ENCODE peak calls at places on chromosomes 4 and X, in seven cellular contexts. One of them, this sample, is unnamed.

GRCh38 chr4:69828828-69829227 is 31.1 kb downstream of the SULT1E1 start:
- DNase-seq in cardiac fibroblast: peak
- DNase-seq in CD4-positive, alpha-beta memory T cell: no peak
- DNase-seq in endodermal cell: no peak
- DNase-seq in mesenchymal stem cell: no peak
- DNase-seq in retinal pigment epithelial cell: peak
- DNase-seq in astrocyte of the spinal cord: peak
- DNase-seq in this sample: peak

GRCh38 chrX:55710701-55711100 is 6.8 kb upstream of the RRAGB start:
- DNase-seq in CD4-positive, alpha-beta memory T cell: no peak
- DNase-seq in astrocyte of the spinal cord: peak
- DNase-seq in endodermal cell: no peak
- DNase-seq in retinal pigment epithelial cell: peak
- DNase-seq in cardiac fibroblast: peak
- DNase-seq in mesenchymal stem cell: peak
- DNase-seq in this sample: no peak

GRCh38 chrX:68109162-68109561 is 324.1 kb downstream of the OPHN1 start:
- DNase-seq in CD4-positive, alpha-beta memory T cell: no peak
- DNase-seq in astrocyte of the spinal cord: no peak
- DNase-seq in endodermal cell: no peak
- DNase-seq in retinal pigment epithelial cell: no peak
- DNase-seq in mesenchymal stem cell: no peak
- DNase-seq in cardiac fibroblast: no peak
- DNase-seq in this sample: no peak

GRCh38 chr4:76585897-76586360 is 150.9 kb downstream of the SHROOM3 start:
- DNase-seq in astrocyte of the spinal cord: peak
- DNase-seq in CD4-positive, alpha-beta memory T cell: no peak
- DNase-seq in retinal pigment epithelial cell: no peak
- DNase-seq in mesenchymal stem cell: peak
- DNase-seq in endodermal cell: peak
- DNase-seq in cardiac fibroblast: peak
- DNase-seq in this sample: no peak

GRCh38 chr4:88616275-88616996 is 24.2 kb downstream of the HERC3 start:
- DNase-seq in astrocyte of the spinal cord: peak
- DNase-seq in endodermal cell: no peak
- DNase-seq in mesenchymal stem cell: peak
- DNase-seq in CD4-positive, alpha-beta memory T cell: no peak
- DNase-seq in cardiac fibroblast: peak
- DNase-seq in retinal pigment epithelial cell: no peak
- DNase-seq in this sample: no peak

GRCh38 chr4:154686838-154687237 is 57.0 kb upstream of the LRAT start:
- DNase-seq in CD4-positive, alpha-beta memory T cell: no peak
- DNase-seq in astrocyte of the spinal cord: no peak
- DNase-seq in cardiac fibroblast: peak
- DNase-seq in endodermal cell: no peak
- DNase-seq in mesenchymal stem cell: no peak
- DNase-seq in retinal pigment epithelial cell: no peak
- DNase-seq in this sample: no peak

GRCh38 chr4:162659716-162660115 is 495.9 kb upstream of the FSTL5 start:
- DNase-seq in retinal pigment epithelial cell: no peak
- DNase-seq in cardiac fibroblast: no peak
- DNase-seq in astrocyte of the spinal cord: no peak
- DNase-seq in CD4-positive, alpha-beta memory T cell: no peak
- DNase-seq in endodermal cell: no peak
- DNase-seq in mesenchymal stem cell: no peak
- DNase-seq in this sample: no peak

GRCh38 chr4:152246659-152247058 is 289.2 kb downstream of the FBXW7 start:
- DNase-seq in CD4-positive, alpha-beta memory T cell: peak
- DNase-seq in endodermal cell: no peak
- DNase-seq in cardiac fibroblast: no peak
- DNase-seq in mesenchymal stem cell: no peak
- DNase-seq in retinal pigment epithelial cell: no peak
- DNase-seq in astrocyte of the spinal cord: no peak
- DNase-seq in this sample: no peak

GRCh38 chr4:86359944-86360478 is at the start of gene MAPK10:
- DNase-seq in CD4-positive, alpha-beta memory T cell: peak
- DNase-seq in retinal pigment epithelial cell: peak
- DNase-seq in mesenchymal stem cell: peak
- DNase-seq in cardiac fibroblast: peak
- DNase-seq in endodermal cell: peak
- DNase-seq in astrocyte of the spinal cord: peak
- DNase-seq in this sample: peak

GRCh38 chrX:26649534-26649933 is 433.6 kb downstream of the MAGEB5 start:
- DNase-seq in mesenchymal stem cell: no peak
- DNase-seq in astrocyte of the spinal cord: peak
- DNase-seq in endodermal cell: no peak
- DNase-seq in CD4-positive, alpha-beta memory T cell: peak
- DNase-seq in retinal pigment epithelial cell: no peak
- DNase-seq in cardiac fibroblast: peak
- DNase-seq in this sample: no peak

GRCh38 chr4:19455196-19455595 is 796.5 kb upstream of the SLIT2 start:
- DNase-seq in retinal pigment epithelial cell: no peak
- DNase-seq in endodermal cell: no peak
- DNase-seq in CD4-positive, alpha-beta memory T cell: no peak
- DNase-seq in cardiac fibroblast: no peak
- DNase-seq in mesenchymal stem cell: no peak
- DNase-seq in astrocyte of the spinal cord: no peak
- DNase-seq in this sample: no peak

GRCh38 chrX:66013195-66013816 is 26.6 kb downstream of the VSIG4 start:
- DNase-seq in endodermal cell: no peak
- DNase-seq in retinal pigment epithelial cell: no peak
- DNase-seq in astrocyte of the spinal cord: no peak
- DNase-seq in cardiac fibroblast: no peak
- DNase-seq in CD4-positive, alpha-beta memory T cell: no peak
- DNase-seq in mesenchymal stem cell: no peak
- DNase-seq in this sample: no peak

GRCh38 chr4:62531731-62532130 is 1331.6 kb downstream of the ADGRL3 start:
- DNase-seq in CD4-positive, alpha-beta memory T cell: no peak
- DNase-seq in retinal pigment epithelial cell: no peak
- DNase-seq in astrocyte of the spinal cord: no peak
- DNase-seq in cardiac fibroblast: no peak
- DNase-seq in mesenchymal stem cell: no peak
- DNase-seq in endodermal cell: peak
- DNase-seq in this sample: no peak

GRCh38 chrX:93874554-93874953 is 200.5 kb downstream of the FAM133A start:
- DNase-seq in astrocyte of the spinal cord: no peak
- DNase-seq in cardiac fibroblast: peak
- DNase-seq in endodermal cell: peak
- DNase-seq in CD4-positive, alpha-beta memory T cell: no peak
- DNase-seq in retinal pigment epithelial cell: no peak
- DNase-seq in mesenchymal stem cell: peak
- DNase-seq in this sample: no peak

GRCh38 chr4:87180767-87181166 is 39.7 kb downstream of the KLHL8 start:
- DNase-seq in CD4-positive, alpha-beta memory T cell: no peak
- DNase-seq in mesenchymal stem cell: no peak
- DNase-seq in endodermal cell: no peak
- DNase-seq in astrocyte of the spinal cord: no peak
- DNase-seq in retinal pigment epithelial cell: no peak
- DNase-seq in cardiac fibroblast: peak
- DNase-seq in this sample: no peak

GRCh38 chr4:147530723-147531122 is 49.8 kb downstream of the EDNRA start:
- DNase-seq in retinal pigment epithelial cell: no peak
- DNase-seq in endodermal cell: no peak
- DNase-seq in CD4-positive, alpha-beta memory T cell: no peak
- DNase-seq in cardiac fibroblast: peak
- DNase-seq in mesenchymal stem cell: no peak
- DNase-seq in astrocyte of the spinal cord: peak
- DNase-seq in this sample: no peak

GRCh38 chr4:23966720-23967119 is 76.9 kb upstream of the PPARGC1A start:
- DNase-seq in mesenchymal stem cell: no peak
- DNase-seq in retinal pigment epithelial cell: no peak
- DNase-seq in astrocyte of the spinal cord: no peak
- DNase-seq in endodermal cell: peak
- DNase-seq in cardiac fibroblast: peak
- DNase-seq in CD4-positive, alpha-beta memory T cell: no peak
- DNase-seq in this sample: no peak

GRCh38 chrX:111182938-111183337 is 86.9 kb downstream of the PAK3 start:
- DNase-seq in mesenchymal stem cell: no peak
- DNase-seq in astrocyte of the spinal cord: no peak
- DNase-seq in retinal pigment epithelial cell: no peak
- DNase-seq in cardiac fibroblast: no peak
- DNase-seq in endodermal cell: no peak
- DNase-seq in CD4-positive, alpha-beta memory T cell: no peak
- DNase-seq in this sample: no peak

GRCh38 chr4:94036964-94037363 is 170.7 kb upstream of the SMARCAD1 start:
- DNase-seq in CD4-positive, alpha-beta memory T cell: no peak
- DNase-seq in endodermal cell: peak
- DNase-seq in mesenchymal stem cell: peak
- DNase-seq in retinal pigment epithelial cell: no peak
- DNase-seq in astrocyte of the spinal cord: peak
- DNase-seq in cardiac fibroblast: peak
- DNase-seq in this sample: no peak

GRCh38 chr4:87321888-87322287 is 794 bp downstream of the HSD17B13 start:
- DNase-seq in CD4-positive, alpha-beta memory T cell: no peak
- DNase-seq in astrocyte of the spinal cord: no peak
- DNase-seq in retinal pigment epithelial cell: no peak
- DNase-seq in endodermal cell: no peak
- DNase-seq in cardiac fibroblast: no peak
- DNase-seq in mesenchymal stem cell: no peak
- DNase-seq in this sample: no peak

GRCh38 chr4:110418641-110419040 is 57.3 kb upstream of the ENPEP start:
- DNase-seq in endodermal cell: peak
- DNase-seq in mesenchymal stem cell: no peak
- DNase-seq in retinal pigment epithelial cell: no peak
- DNase-seq in astrocyte of the spinal cord: no peak
- DNase-seq in cardiac fibroblast: no peak
- DNase-seq in CD4-positive, alpha-beta memory T cell: no peak
- DNase-seq in this sample: no peak

GRCh38 chr4:112978691-112979472 is 70.6 kb upstream of the ANK2 start:
- DNase-seq in CD4-positive, alpha-beta memory T cell: no peak
- DNase-seq in mesenchymal stem cell: no peak
- DNase-seq in endodermal cell: peak
- DNase-seq in retinal pigment epithelial cell: peak
- DNase-seq in cardiac fibroblast: peak
- DNase-seq in astrocyte of the spinal cord: peak
- DNase-seq in this sample: no peak

GRCh38 chrX:13732246-13733067 is 2.0 kb downstream of the TRAPPC2 start:
- DNase-seq in endodermal cell: no peak
- DNase-seq in astrocyte of the spinal cord: no peak
- DNase-seq in mesenchymal stem cell: no peak
- DNase-seq in CD4-positive, alpha-beta memory T cell: no peak
- DNase-seq in cardiac fibroblast: no peak
- DNase-seq in retinal pigment epithelial cell: no peak
- DNase-seq in this sample: no peak

GRCh38 chr4:79083406-79084010 is 144.3 kb upstream of the PAQR3 start:
- DNase-seq in mesenchymal stem cell: peak
- DNase-seq in astrocyte of the spinal cord: peak
- DNase-seq in CD4-positive, alpha-beta memory T cell: no peak
- DNase-seq in endodermal cell: no peak
- DNase-seq in cardiac fibroblast: no peak
- DNase-seq in retinal pigment epithelial cell: no peak
- DNase-seq in this sample: peak

GRCh38 chr4:166252487-166253402 is 379.7 kb downstream of the TLL1 start:
- DNase-seq in retinal pigment epithelial cell: no peak
- DNase-seq in cardiac fibroblast: peak
- DNase-seq in CD4-positive, alpha-beta memory T cell: no peak
- DNase-seq in mesenchymal stem cell: peak
- DNase-seq in astrocyte of the spinal cord: peak
- DNase-seq in endodermal cell: peak
- DNase-seq in this sample: no peak

GRCh38 chr4:21452931-21453330 is 495.6 kb downstream of the KCNIP4 start:
- DNase-seq in endodermal cell: no peak
- DNase-seq in astrocyte of the spinal cord: no peak
- DNase-seq in CD4-positive, alpha-beta memory T cell: no peak
- DNase-seq in retinal pigment epithelial cell: no peak
- DNase-seq in cardiac fibroblast: no peak
- DNase-seq in mesenchymal stem cell: no peak
- DNase-seq in this sample: no peak

GRCh38 chr4:113020966-113021365 is 28.5 kb upstream of the ANK2 start:
- DNase-seq in cardiac fibroblast: peak
- DNase-seq in endodermal cell: no peak
- DNase-seq in mesenchymal stem cell: peak
- DNase-seq in retinal pigment epithelial cell: no peak
- DNase-seq in CD4-positive, alpha-beta memory T cell: no peak
- DNase-seq in astrocyte of the spinal cord: no peak
- DNase-seq in this sample: no peak

GRCh38 chrX:48493890-48494364 is 14.9 kb upstream of the PORCN start:
- DNase-seq in cardiac fibroblast: peak
- DNase-seq in endodermal cell: peak
- DNase-seq in CD4-positive, alpha-beta memory T cell: no peak
- DNase-seq in astrocyte of the spinal cord: peak
- DNase-seq in retinal pigment epithelial cell: no peak
- DNase-seq in mesenchymal stem cell: peak
- DNase-seq in this sample: no peak

GRCh38 chr4:151792525-151792924 is 31.7 kb upstream of the GATB start:
- DNase-seq in cardiac fibroblast: no peak
- DNase-seq in mesenchymal stem cell: no peak
- DNase-seq in retinal pigment epithelial cell: no peak
- DNase-seq in astrocyte of the spinal cord: no peak
- DNase-seq in endodermal cell: no peak
- DNase-seq in CD4-positive, alpha-beta memory T cell: no peak
- DNase-seq in this sample: no peak

GRCh38 chr4:39662683-39663082 is 24.0 kb upstream of the SMIM14 start:
- DNase-seq in cardiac fibroblast: no peak
- DNase-seq in retinal pigment epithelial cell: no peak
- DNase-seq in astrocyte of the spinal cord: no peak
- DNase-seq in CD4-positive, alpha-beta memory T cell: no peak
- DNase-seq in mesenchymal stem cell: no peak
- DNase-seq in endodermal cell: no peak
- DNase-seq in this sample: no peak

GRCh38 chr4:53453385-53453784 is 75.9 kb downstream of the FIP1L1 start:
- DNase-seq in CD4-positive, alpha-beta memory T cell: no peak
- DNase-seq in retinal pigment epithelial cell: no peak
- DNase-seq in cardiac fibroblast: peak
- DNase-seq in astrocyte of the spinal cord: no peak
- DNase-seq in mesenchymal stem cell: no peak
- DNase-seq in endodermal cell: no peak
- DNase-seq in this sample: no peak

GRCh38 chr4:113248320-113248719 is 198.9 kb downstream of the ANK2 start:
- DNase-seq in cardiac fibroblast: no peak
- DNase-seq in mesenchymal stem cell: no peak
- DNase-seq in CD4-positive, alpha-beta memory T cell: no peak
- DNase-seq in endodermal cell: peak
- DNase-seq in astrocyte of the spinal cord: no peak
- DNase-seq in retinal pigment epithelial cell: no peak
- DNase-seq in this sample: no peak